ENCODE peak calls at places on chromosomes 4 and X, in four cellular contexts. M, E, A and K are unnamed samples.

GRCh38 chr4:2250764-2251072 is 8.8 kb upstream of the HAUS3 start:
- DNase-seq in M (no peak), E (no peak), A (no peak), K (no peak)

GRCh38 chr4:18020671-18021469 is 685 bp downstream of the LCORL start:
- DNase-seq in M (peak), E (peak), A (peak), K (peak)

GRCh38 chr4:27791640-27792039 is 931.0 kb downstream of the STIM2 start:
- DNase-seq in M (no peak), E (peak), A (no peak), K (no peak)

GRCh38 chrX:20139966-20140365 is 1.7 kb downstream of the EIF1AX start:
- DNase-seq in M (no peak), E (peak), A (no peak), K (no peak)

GRCh38 chrX:18640686-18641085 is 31.2 kb downstream of the RS1 start:
- DNase-seq in M (no peak), E (no peak), A (no peak), K (no peak)

GRCh38 chrX:38986586-38986985 is 185.3 kb downstream of the MID1IP1 start:
- DNase-seq in M (no peak), E (no peak), A (no peak), K (no peak)

GRCh38 chr4:26496207-26496783 is 6.0 kb upstream of the CCKAR start:
- DNase-seq in M (no peak), E (no peak), A (no peak), K (no peak)

GRCh38 chr4:10003666-10004065 is 17.6 kb downstream of the SLC2A9 start:
- DNase-seq in M (no peak), E (no peak), A (no peak), K (no peak)

GRCh38 chr4:38935391-38936073 is 67.9 kb downstream of the FAM114A1 start:
- DNase-seq in M (no peak), E (no peak), A (no peak), K (no peak)

GRCh38 chr4:10063544-10064300 is 42.4 kb upstream of the SLC2A9 start:
- DNase-seq in M (no peak), E (peak), A (no peak), K (no peak)

GRCh38 chrX:23742693-23743622 is at the start of gene ACOT9:
- DNase-seq in M (peak), E (peak), A (peak), K (peak)

GRCh38 chr4:137961051-137961438 is 281.1 kb downstream of the SLC7A11 start:
- DNase-seq in M (no peak), E (peak), A (no peak), K (no peak)

GRCh38 chr4:24765331-24765990 is 29.9 kb upstream of the SOD3 start:
- DNase-seq in M (no peak), E (no peak), A (no peak), K (no peak)

GRCh38 chr4:848307-848691 is 22.4 kb upstream of the CPLX1 start:
- DNase-seq in M (no peak), E (no peak), A (no peak), K (no peak)

GRCh38 chr4:93147524-93148212 is 680.9 kb upstream of the ATOH1 start:
- DNase-seq in M (no peak), E (no peak), A (no peak), K (peak)

GRCh38 chrX:4710618-4711433 is 997.4 kb upstream of the PRKX start:
- DNase-seq in M (no peak), E (no peak), A (peak), K (no peak)

GRCh38 chr4:174215055-174215454 is 68.4 kb downstream of the FBXO8 start:
- DNase-seq in M (no peak), E (no peak), A (no peak), K (no peak)

GRCh38 chrX:106954041-106954440 is 33.8 kb downstream of the CLDN2 start:
- DNase-seq in M (no peak), E (no peak), A (no peak), K (no peak)